ENCODE peak calls at places on chromosome 17, in nine cellular contexts. X is neuronal stem cell; M is heart right ventricle; T is uterus; E is neural progenitor cell; S is fibroblast of lung; B is CD8-positive, alpha-beta T cell; V is ascending aorta; U is kidney. Y is an unnamed sample.

GRCh38 chr17:78798695-78799559 is 16.9 kb upstream of the CYTH1 start:
- DNase-seq in X (no peak), M (no peak), T (no peak), E (peak; percentile 43), S (peak; percentile 53), B (no peak), V (no peak), U (peak; percentile 69), Y (no peak)

GRCh38 chr17:66431910-66432309 is 129.5 kb downstream of the PRKCA start:
- DNase-seq in X (no peak), M (no peak), T (peak; percentile 70), E (no peak), S (peak; percentile 91), B (no peak), V (no peak), U (no peak), Y (no peak)

GRCh38 chr17:66661411-66661843 is 173.5 kb upstream of the CACNG5 start:
- DNase-seq in X (no peak), M (no peak), T (no peak), E (no peak), S (peak; percentile 63), B (no peak), V (no peak), U (no peak), Y (no peak)

GRCh38 chr17:8161289-8162231 is 1.2 kb downstream of the VAMP2 start:
- DNase-seq in X (no peak), M (no peak), T (no peak), E (no peak), S (no peak), B (no peak), V (no peak), U (peak; percentile 74), Y (no peak)

GRCh38 chr17:79623786-79624657 is 13.2 kb upstream of the RBFOX3 start:
- DNase-seq in X (no peak), M (no peak), T (peak; percentile 8), E (no peak), S (no peak), B (no peak), V (peak; percentile 46), U (peak; percentile 51), Y (no peak)

GRCh38 chr17:50737118-50737698 is 17.8 kb downstream of the LUC7L3 start:
- DNase-seq in X (no peak), M (no peak), T (no peak), E (no peak), S (no peak), B (no peak), V (no peak), U (no peak), Y (no peak)

GRCh38 chr17:19796457-19796856 is 48.4 kb upstream of the ALDH3A1 start:
- DNase-seq in X (no peak), M (no peak), T (no peak), E (no peak), S (no peak), B (no peak), V (no peak), U (no peak), Y (no peak)

GRCh38 chr17:7001562-7001961 is 5.7 kb downstream of the ALOX12 start:
- DNase-seq in X (no peak), M (no peak), T (no peak), E (peak; percentile 52), S (no peak), B (no peak), V (no peak), U (peak; percentile 39), Y (no peak)

GRCh38 chr17:76805319-76805718 is 62.9 kb upstream of the MGAT5B start:
- DNase-seq in X (no peak), M (no peak), T (no peak), E (no peak), S (peak; percentile 39), B (no peak), V (no peak), U (no peak), Y (no peak)

GRCh38 chr17:46851029-46851741 is at the start of gene WNT9B:
- DNase-seq in X (no peak), M (no peak), T (no peak), E (peak; percentile 83), S (peak; percentile 12), B (no peak), V (no peak), U (peak; percentile 79), Y (no peak)
- H3K4me3 ChIP-seq in X (peak within 1 kb of the TSS; percentile 51), M (peak within 1 kb of the TSS; percentile 37), T (no peak within 1 kb of the TSS), E (peak within 1 kb of the TSS; percentile 71), S (peak within 1 kb of the TSS; percentile 20), B (no peak within 1 kb of the TSS), V (peak within 1 kb of the TSS; percentile 59), U (peak within 1 kb of the TSS; percentile 52), Y (peak within 1 kb of the TSS; percentile 58)

GRCh38 chr17:64972611-64973010 is 53.3 kb upstream of the LRRC37A3 start:
- DNase-seq in X (no peak), M (no peak), T (no peak), E (no peak), S (no peak), B (no peak), V (no peak), U (no peak), Y (no peak)

GRCh38 chr17:64978138-64978537 is 58.9 kb upstream of the LRRC37A3 start:
- DNase-seq in X (no peak), M (no peak), T (no peak), E (no peak), S (no peak), B (no peak), V (no peak), U (no peak), Y (no peak)

GRCh38 chr17:64974750-64975317 is 55.6 kb upstream of the LRRC37A3 start:
- DNase-seq in X (no peak), M (no peak), T (no peak), E (no peak), S (no peak), B (no peak), V (no peak), U (no peak), Y (no peak)

DNA sequence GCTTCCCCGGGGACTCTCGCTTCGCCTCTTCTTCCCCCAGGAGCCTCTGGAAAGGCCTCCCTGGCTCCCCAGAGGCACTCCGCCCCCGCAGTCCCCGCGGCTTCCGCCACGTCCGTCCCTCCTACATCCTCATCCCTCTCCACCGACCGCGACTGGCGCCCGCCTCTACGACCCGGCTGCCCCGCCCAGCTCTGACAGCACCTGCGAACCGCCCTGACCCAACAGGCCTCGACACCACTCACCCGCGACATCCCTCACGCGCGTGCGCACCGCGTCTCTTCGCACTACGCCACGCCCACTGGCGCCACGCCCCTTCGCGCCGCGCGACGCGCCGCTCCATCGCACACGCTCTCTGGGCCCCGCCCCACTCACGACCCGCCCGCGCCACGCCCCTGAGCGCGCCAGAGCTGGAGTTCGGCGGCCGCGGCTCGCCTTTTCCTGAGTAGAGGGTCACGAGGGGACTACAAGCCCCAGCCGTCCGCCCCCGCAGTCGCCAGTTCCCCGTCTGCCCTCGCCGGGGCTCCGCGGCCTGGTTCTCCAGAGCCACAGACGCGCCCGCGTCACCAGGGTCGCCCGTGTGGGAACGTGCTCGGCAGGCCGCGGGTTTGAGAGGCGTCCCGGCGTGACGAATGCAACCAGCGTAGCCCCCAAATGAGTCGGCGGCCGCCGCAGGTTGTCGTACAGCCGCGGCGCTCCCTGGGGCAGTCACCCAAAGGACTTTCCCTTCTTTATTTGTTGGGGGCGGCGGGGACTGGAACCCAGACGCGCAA is 56.2 kb upstream of the LRRC37A3 start:
- DNase-seq in X (peak; percentile 87), M (peak; percentile 97), T (peak; percentile 92), E (peak; percentile 88), S (peak; percentile 89), B (peak; percentile 96), V (peak; percentile 98), U (peak; percentile 99), Y (no peak)
- H3K4me1 ChIP-seq in X (peaks cover 4% of the 10 kb centered on the region), M (peaks cover 12% of the 10 kb centered on the region), T (peaks cover 5% of the 10 kb centered on the region), E (peaks cover 5% of the 10 kb centered on the region), S (peaks cover 5% of the 10 kb centered on the region), B (peaks cover 16% of the 10 kb centered on the region), V (peaks cover 3% of the 10 kb centered on the region), U (peaks cover 8% of the 10 kb centered on the region), Y (no peaks in the 10 kb centered on the region)

GRCh38 chr17:49229805-49230600 is 584 bp downstream of the PHOSPHO1 start:
- DNase-seq in X (no peak), M (peak; percentile 26), T (no peak), E (no peak), S (no peak), B (no peak), V (no peak), U (peak; percentile 78), Y (no peak)

GRCh38 chr17:49229076-49229804 is 1.3 kb downstream of the PHOSPHO1 start:
- DNase-seq in X (no peak), M (no peak), T (no peak), E (no peak), S (no peak), B (no peak), V (no peak), U (no peak), Y (no peak)

GRCh38 chr17:49230636-49231562 is at the start of gene PHOSPHO1:
- DNase-seq in X (peak; percentile 87), M (peak; percentile 90), T (peak; percentile 74), E (peak; percentile 96), S (peak; percentile 75), B (peak; percentile 86), V (peak; percentile 85), U (peak; percentile 94), Y (peak; percentile 77)

GRCh38 chr17:49234509-49235080 is 4.0 kb upstream of the PHOSPHO1 start:
- DNase-seq in X (no peak), M (no peak), T (no peak), E (no peak), S (no peak), B (no peak), V (no peak), U (no peak), Y (no peak)

GRCh38 chr17:49231563-49231894 is 942 bp upstream of the PHOSPHO1 start:
- DNase-seq in X (no peak), M (no peak), T (no peak), E (no peak), S (no peak), B (no peak), V (no peak), U (no peak), Y (no peak)
- H3K4me3 ChIP-seq in X (no peak overlapping the region), M (no peak overlapping the region), T (no peak overlapping the region), E (no peak overlapping the region), S (no peak overlapping the region), B (no peak overlapping the region), V (no peak overlapping the region), U (no peak overlapping the region), Y (peak overlapping the region; percentile 78)

GRCh38 chr17:36923814-36924221 is 13.5 kb upstream of the LHX1 start:
- DNase-seq in X (no peak), M (no peak), T (no peak), E (no peak), S (peak; percentile 65), B (no peak), V (no peak), U (peak; percentile 43), Y (no peak)

GRCh38 chr17:36920032-36921000 is 17.0 kb upstream of the LHX1 start:
- DNase-seq in X (no peak), M (no peak), T (no peak), E (peak; percentile 67), S (peak; percentile 83), B (no peak), V (no peak), U (peak; percentile 49), Y (no peak)

GRCh38 chr17:36919407-36919968 is 17.8 kb upstream of the LHX1 start:
- DNase-seq in X (no peak), M (no peak), T (no peak), E (peak; percentile 45), S (no peak), B (no peak), V (no peak), U (no peak), Y (no peak)

GRCh38 chr17:36921131-36921851 is 16.0 kb upstream of the LHX1 start:
- DNase-seq in X (no peak), M (no peak), T (no peak), E (peak; percentile 92), S (peak; percentile 82), B (no peak), V (no peak), U (peak; percentile 74), Y (no peak)

GRCh38 chr17:36922175-36922574 is 15.1 kb upstream of the LHX1 start:
- DNase-seq in X (no peak), M (no peak), T (no peak), E (no peak), S (no peak), B (no peak), V (no peak), U (no peak), Y (no peak)
- H3K4me1 ChIP-seq in X (peaks cover 11% of the 10 kb centered on the region), M (no peaks in the 10 kb centered on the region), T (no peaks in the 10 kb centered on the region), E (peaks cover 48% of the 10 kb centered on the region), S (no peaks in the 10 kb centered on the region), B (no peaks in the 10 kb centered on the region), V (no peaks in the 10 kb centered on the region), U (no peaks in the 10 kb centered on the region), Y (peaks cover 37% of the 10 kb centered on the region)

Y was measured in NT2/D1.